ENCODE peak calls at places on chromosomes 5 and 9, in five cellular contexts. R, A, T, N and U are unnamed samples.

GRCh38 chr9:2072752-2073405 is 57.7 kb downstream of the SMARCA2 start:
- DNase-seq in R (no peak), A (no peak), T (no peak), N (no peak), U (no peak)

GRCh38 chr9:86891091-86891490 is 56.2 kb downstream of the GAS1 start:
- DNase-seq in R (no peak), A (no peak), T (no peak), N (no peak), U (no peak)

GRCh38 chr9:99556998-99557397 is 264.7 kb upstream of the NR4A3 start:
- DNase-seq in R (no peak), A (no peak), T (no peak), N (no peak), U (no peak)

GRCh38 chr5:132489051-132489770 is 1.4 kb downstream of the IRF1 start:
- DNase-seq in R (no peak), A (no peak), T (peak), N (no peak), U (no peak)

GRCh38 chr5:142817961-142818431 is 47.8 kb downstream of the ARHGAP26 start:
- DNase-seq in R (no peak), A (no peak), T (peak), N (no peak), U (no peak)

GRCh38 chr5:102152906-102153787 is 142.9 kb downstream of the SLCO4C1 start:
- DNase-seq in R (peak), A (no peak), T (no peak), N (peak), U (peak)

GRCh38 chr9:117135481-117135880 is 279.4 kb downstream of the ASTN2 start:
- DNase-seq in R (no peak), A (no peak), T (no peak), N (no peak), U (no peak)

GRCh38 chr9:84324811-84325210 is 15.7 kb downstream of the SLC28A3 start:
- DNase-seq in R (no peak), A (no peak), T (no peak), N (no peak), U (no peak)

GRCh38 chr5:169097374-169097831 is 203.5 kb downstream of the SLIT3 start:
- DNase-seq in R (no peak), A (no peak), T (no peak), N (no peak), U (no peak)

GRCh38 chr9:123739902-123740301 is 190.0 kb downstream of the DENND1A start:
- DNase-seq in R (peak), A (no peak), T (no peak), N (no peak), U (no peak)

GRCh38 chr9:112380771-112381181 is 868 bp downstream of the HSDL2 start:
- DNase-seq in R (peak), A (no peak), T (no peak), N (peak), U (no peak)

GRCh38 chr9:37395229-37395628 is 27.3 kb upstream of the GRHPR start:
- DNase-seq in R (no peak), A (no peak), T (no peak), N (no peak), U (no peak)

GRCh38 chr9:106878943-106879916 is 16.3 kb downstream of the ZNF462 start:
- DNase-seq in R (peak), A (no peak), T (peak), N (no peak), U (peak)

GRCh38 chr5:141821430-141821925 is 56.7 kb downstream of the PCDH1 start:
- DNase-seq in R (peak), A (no peak), T (no peak), N (peak), U (peak)

GRCh38 chr5:154653418-154653763 is 101.8 kb upstream of the LARP1 start:
- DNase-seq in R (no peak), A (no peak), T (peak), N (no peak), U (no peak)

GRCh38 chr5:68408345-68408871 is 192.9 kb downstream of the PIK3R1 start:
- DNase-seq in R (no peak), A (no peak), T (no peak), N (no peak), U (no peak)

GRCh38 chr9:91805031-91805430 is 145.0 kb downstream of the ROR2 start:
- DNase-seq in R (no peak), A (no peak), T (peak), N (no peak), U (no peak)

GRCh38 chr9:127767909-127768331 is 10.5 kb downstream of the SH2D3C start:
- DNase-seq in R (no peak), A (no peak), T (no peak), N (peak), U (no peak)

GRCh38 chr9:35226685-35227084 is 64.9 kb downstream of the UNC13B start:
- DNase-seq in R (no peak), A (no peak), T (no peak), N (no peak), U (no peak)

GRCh38 chr9:5971740-5972139 is 43.7 kb downstream of the RANBP6 start:
- DNase-seq in R (peak), A (no peak), T (no peak), N (no peak), U (peak)

GRCh38 chr5:122385786-122386185 is 73.7 kb downstream of the SNCAIP start:
- DNase-seq in R (no peak), A (no peak), T (no peak), N (no peak), U (no peak)

GRCh38 chr9:86563350-86563749 is 209.1 kb upstream of the TUT7 start:
- DNase-seq in R (peak), A (no peak), T (no peak), N (no peak), U (peak)

GRCh38 chr9:22117511-22118388 is 108.6 kb upstream of the CDKN2B start:
- DNase-seq in R (peak), A (no peak), T (no peak), N (peak), U (no peak)

GRCh38 chr5:147673276-147673675 is 109.3 kb downstream of the JAKMIP2 start:
- DNase-seq in R (no peak), A (no peak), T (no peak), N (no peak), U (no peak)

GRCh38 chr9:7169717-7170348 is 412.1 kb downstream of the KDM4C start:
- DNase-seq in R (no peak), A (no peak), T (no peak), N (no peak), U (no peak)

GRCh38 chr9:110640736-110641135 is 27.9 kb upstream of the MUSK start:
- DNase-seq in R (no peak), A (no peak), T (no peak), N (peak), U (no peak)